ENCODE peak calls at places on chromosomes 5 and 9, in five cellular contexts. O is Peyer's patch, B is foreskin keratinocyte, C is GM23248, S is fibroblast of lung. E is an unnamed sample.

GRCh38 chr5:1185038-1185651 is 16.2 kb upstream of the SLC6A19 start:
- DNase-seq in O (no peak), S (no peak), B (no peak), C (no peak), E (no peak)

GRCh38 chr5:150284311-150284710 is 5.3 kb downstream of the CAMK2A start:
- DNase-seq in B (no peak), O (no peak), C (no peak), S (no peak), E (no peak)

GRCh38 chr5:16628376-16628775 is 11.6 kb upstream of the RETREG1 start:
- DNase-seq in S (no peak), C (no peak), O (no peak), B (no peak), E (no peak)

GRCh38 chr5:110045153-110045552 is 355.4 kb downstream of the MAN2A1 start:
- DNase-seq in O (no peak), C (peak; percentile 43), S (peak; percentile 40), B (no peak), E (no peak)

GRCh38 chr5:154213592-154213991 is 23.1 kb downstream of the GALNT10 start:
- DNase-seq in C (no peak), B (no peak), S (no peak), O (no peak), E (no peak)

GRCh38 chr5:168788107-168788506 is 208.9 kb upstream of the PANK3 start:
- DNase-seq in C (no peak), S (no peak), O (no peak), B (no peak), E (no peak)

GRCh38 chr9:130805510-130806387 is 29.3 kb upstream of the ABL1 start:
- DNase-seq in O (no peak), C (peak; percentile 27), S (peak; percentile 42), B (no peak), E (no peak)

GRCh38 chr5:171226096-171226495 is 83.0 kb upstream of the TLX3 start:
- DNase-seq in B (no peak), C (peak; percentile 12), S (peak; percentile 9), O (no peak), E (no peak)

GRCh38 chr5:53603009-53603687 is 42.7 kb downstream of the NDUFS4 start:
- DNase-seq in C (peak; percentile 23), B (no peak), O (no peak), S (peak; percentile 76), E (no peak)

GRCh38 chr5:60514152-60514551 is 185.8 kb downstream of the DEPDC1B start:
- DNase-seq in C (no peak), O (no peak), S (no peak), B (no peak), E (no peak)

GRCh38 chr9:131713016-131713415 is 26.9 kb downstream of the RAPGEF1 start:
- DNase-seq in O (no peak), S (no peak), B (no peak), C (no peak), E (no peak)

GRCh38 chr9:69975681-69976080 is 68.0 kb upstream of the MAMDC2 start:
- DNase-seq in B (no peak), O (no peak), S (no peak), C (peak; percentile 44), E (no peak)

GRCh38 chr5:14250778-14251711 is 107.9 kb downstream of the TRIO start:
- DNase-seq in B (no peak), S (no peak), O (no peak), C (no peak), E (no peak)

GRCh38 chr5:60323596-60323995 is 376.4 kb downstream of the DEPDC1B start:
- DNase-seq in B (no peak), S (no peak), O (no peak), C (no peak), E (no peak)

GRCh38 chr9:113986931-113987330 is 91.2 kb downstream of the AMBP start:
- DNase-seq in S (no peak), C (no peak), B (no peak), O (no peak), E (no peak)

GRCh38 chr5:129125819-129126218 is 31.3 kb downstream of the ISOC1 start:
- DNase-seq in O (no peak), C (no peak), B (no peak), S (no peak), E (no peak)

GRCh38 chr9:89842267-89842768 is 237.5 kb downstream of the GADD45G start:
- DNase-seq in O (peak; percentile 86), C (no peak), S (no peak), B (no peak), E (no peak)

GRCh38 chr5:10678236-10678635 is 82.8 kb downstream of the DAP start:
- DNase-seq in O (no peak), C (peak; percentile 39), B (no peak), S (no peak), E (no peak)

GRCh38 chr5:6489786-6490185 is 41.1 kb downstream of the UBE2QL1 start:
- DNase-seq in C (no peak), O (no peak), S (no peak), B (no peak), E (no peak)

GRCh38 chr5:6492934-6493333 is 44.3 kb downstream of the UBE2QL1 start:
- DNase-seq in C (no peak), S (no peak), O (no peak), B (no peak), E (no peak)

GRCh38 chr5:6490246-6490645 is 41.6 kb downstream of the UBE2QL1 start:
- DNase-seq in S (no peak), C (no peak), O (no peak), B (no peak), E (no peak)

GRCh38 chr5:6490693-6491092 is 42.0 kb downstream of the UBE2QL1 start:
- DNase-seq in S (no peak), B (no peak), C (no peak), O (no peak), E (no peak)

GRCh38 chr5:6491548-6492290 is 43.1 kb downstream of the UBE2QL1 start:
- DNase-seq in O (no peak), C (no peak), B (no peak), S (no peak), E (no peak)
- H3K27ac ChIP-seq in O (no peak overlapping the region), C (no peak overlapping the region), B (no peak overlapping the region), S (no peak overlapping the region), E (no peak overlapping the region)

GRCh38 chr5:149069711-149070110 is 6.8 kb upstream of the SH3TC2 start:
- DNase-seq in S (no peak), O (no peak), C (no peak), B (no peak), E (no peak)
- H3K27ac ChIP-seq in S (no peak overlapping the region), O (no peak overlapping the region), C (no peak overlapping the region), B (no peak overlapping the region), E (peak overlapping the region; percentile 93)

GRCh38 chr9:83656952-83657351 is 34.0 kb downstream of the IDNK start:
- DNase-seq in S (no peak), O (no peak), C (no peak), B (no peak), E (no peak)

GRCh38 chr9:83649515-83649914 is 26.6 kb downstream of the IDNK start:
- DNase-seq in B (no peak), C (no peak), S (no peak), O (no peak), E (no peak)

GRCh38 chr9:83651558-83651957 is 28.6 kb downstream of the IDNK start:
- DNase-seq in B (no peak), C (no peak), O (no peak), S (no peak), E (no peak)

GRCh38 chr9:83656032-83656680 is 33.2 kb downstream of the IDNK start:
- DNase-seq in C (no peak), S (no peak), B (no peak), O (no peak), E (no peak)

DNA sequence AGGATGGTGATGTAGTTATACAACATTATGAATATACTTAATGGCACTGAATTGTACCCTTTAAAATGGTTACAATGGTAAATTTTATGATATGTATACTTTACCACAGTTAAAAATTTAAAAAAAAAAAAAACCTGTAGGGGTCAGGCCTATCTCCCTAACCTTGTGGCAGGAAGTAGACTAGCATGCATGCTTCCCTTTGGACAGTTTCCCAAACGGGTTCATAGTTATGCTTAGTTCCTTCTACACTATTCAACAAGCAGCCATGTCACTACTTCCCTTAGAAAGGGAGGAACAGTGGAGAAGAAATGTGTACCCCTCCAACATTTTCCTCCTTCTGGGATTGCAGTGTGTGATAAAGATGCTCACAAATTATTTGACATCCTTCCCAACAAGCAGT is 32.5 kb downstream of the IDNK start:
- DNase-seq in O (no peak), C (no peak), B (no peak), S (no peak), E (no peak)
- H3K27ac ChIP-seq in O (no peak overlapping the region), C (no peak overlapping the region), B (no peak overlapping the region), S (no peak overlapping the region), E (no peak overlapping the region)

DNA sequence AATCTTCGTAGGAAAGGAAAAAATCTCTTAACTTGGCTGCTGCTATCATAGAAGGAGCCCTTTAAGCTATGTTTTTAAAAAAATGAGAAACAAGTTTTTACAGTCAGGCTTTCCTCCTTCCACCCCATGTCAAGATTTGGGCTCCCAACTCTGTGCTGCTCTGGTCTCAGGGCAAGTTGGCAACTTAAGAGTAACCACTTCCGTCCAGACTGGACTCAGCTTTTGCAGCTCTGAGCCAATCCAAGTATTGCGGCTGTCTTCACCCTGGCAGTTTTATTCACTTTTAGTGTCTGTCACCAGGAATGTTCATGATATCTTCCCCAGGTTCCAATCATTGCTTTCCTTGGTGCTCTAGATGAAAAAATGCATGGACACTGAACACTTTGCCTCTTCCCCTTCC is 115.9 kb upstream of the GAS1 start:
- DNase-seq in S (no peak), B (no peak), O (no peak), C (peak; percentile 87), E (no peak)
- H3K27ac ChIP-seq in S (no peak overlapping the region), B (no peak overlapping the region), O (no peak overlapping the region), C (peak overlapping the region; percentile 72), E (no peak overlapping the region)

DNA sequence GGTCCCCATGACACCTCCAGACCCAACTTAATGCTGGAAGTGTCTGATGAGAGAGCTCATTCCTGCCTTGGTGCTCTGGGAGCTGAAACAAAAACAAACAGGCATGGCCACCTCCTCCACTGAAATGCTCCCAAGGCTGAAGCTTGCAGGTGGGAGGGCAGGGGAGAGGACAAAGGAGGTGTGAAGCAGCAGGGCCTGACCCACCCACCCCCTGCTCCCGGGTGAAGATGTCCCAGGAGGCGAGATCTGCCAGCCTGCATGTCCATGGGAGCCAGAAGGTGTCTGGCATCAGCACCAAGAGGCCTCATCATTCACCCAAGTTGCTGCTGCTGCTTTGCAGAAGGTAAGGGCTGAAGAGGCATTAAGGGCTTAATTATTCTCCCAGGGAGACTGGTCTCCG is 4.2 kb upstream of the CCIN start:
- DNase-seq in O (no peak), S (no peak), B (no peak), C (peak; percentile 17), E (no peak)
- H3K27ac ChIP-seq in O (no peak overlapping the region), S (no peak overlapping the region), B (no peak overlapping the region), C (peak overlapping the region; percentile 34), E (no peak overlapping the region)

GRCh38 chr5:78162253-78162862 is 132.1 kb downstream of the AP3B1 start:
- DNase-seq in C (peak; percentile 45), B (no peak), S (peak; percentile 59), O (no peak), E (no peak)
- H3K27ac ChIP-seq in C (no peak overlapping the region), B (no peak overlapping the region), S (no peak overlapping the region), O (no peak overlapping the region), E (no peak overlapping the region)